ENCODE peak calls at places on chromosomes 5 and 9, in four cellular contexts. O is fibroblast of lung, M is psoas muscle, X is right lobe of liver. T is an unnamed sample. For H3K4me1 and H3K36me3, the result is how much of the 10 kb centered on the place peaks cover.

GRCh38 chr5:100858987-100859545 is 44.0 kb downstream of the ST8SIA4 start:
- DNase-seq in O (no peak), M (no peak), X (no peak), T (no peak)

GRCh38 chr5:119745976-119746375 is 116.6 kb downstream of the FAM170A start:
- DNase-seq in O (no peak), M (no peak), X (no peak), T (no peak)

GRCh38 chr5:102722930-102723329 is 32.2 kb upstream of the PAM start:
- DNase-seq in O (no peak), M (no peak), X (no peak), T (no peak)

GRCh38 chr5:159442210-159442850 is 112.0 kb upstream of the IL12B start:
- DNase-seq in O (peak), M (no peak), X (no peak), T (peak)

GRCh38 chr5:152007556-152007955 is 82.9 kb upstream of the GLRA1 start:
- DNase-seq in O (no peak), M (no peak), X (no peak), T (no peak)

GRCh38 chr5:74638776-74639537 is 1.6 kb downstream of the ENC1 start:
- DNase-seq in O (peak), M (no peak), X (no peak), T (no peak)

GRCh38 chr9:93786204-93786603 is 169.0 kb downstream of the BARX1 start:
- DNase-seq in O (no peak), M (no peak), X (no peak), T (no peak)

GRCh38 chr9:98552306-98552705 is 156.4 kb downstream of the GABBR2 start:
- DNase-seq in O (no peak), M (no peak), X (no peak), T (no peak)

GRCh38 chr5:139389701-139390638 is at the start of gene MZB1:
- DNase-seq in O (no peak), M (peak), X (no peak), T (peak)

GRCh38 chr5:92678576-92679105 is 902.4 kb downstream of the NR2F1-AS1 start:
- DNase-seq in O (peak), M (no peak), X (peak), T (no peak)

GRCh38 chr9:119005162-119005561 is 364.1 kb downstream of the BRINP1 start:
- DNase-seq in O (no peak), M (no peak), X (no peak), T (no peak)

GRCh38 chr9:82599550-82599949 is 463.4 kb downstream of the RASEF start:
- DNase-seq in O (no peak), M (no peak), X (no peak), T (no peak)

GRCh38 chr9:134163374-134164196 is 779 bp downstream of the RNU6ATAC start:
- DNase-seq in O (peak), M (peak), X (peak), T (peak)

GRCh38 chr9:91029621-91030361 is 228.2 kb downstream of the SYK start:
- DNase-seq in O (no peak), M (no peak), X (no peak), T (no peak)

GRCh38 chr9:2729003-2729402 is 11.7 kb downstream of the KCNV2 start:
- DNase-seq in O (peak), M (no peak), X (no peak), T (no peak)

GRCh38 chr5:55218966-55219365 is 8.1 kb downstream of the MCIDAS start:
- DNase-seq in O (no peak), M (no peak), X (no peak), T (peak)

GRCh38 chr9:69602768-69603167 is 69.4 kb downstream of the APBA1 start:
- DNase-seq in O (no peak), M (no peak), X (no peak), T (no peak)

GRCh38 chr9:77488439-77489126 is 159.5 kb downstream of the GNA14 start:
- DNase-seq in O (peak), M (no peak), X (no peak), T (no peak)

GRCh38 chr9:125620216-125620615 is 86.8 kb downstream of the MAPKAP1 start:
- DNase-seq in O (peak), M (no peak), X (no peak), T (no peak)

GRCh38 chr5:79567926-79568549 is 44.2 kb upstream of the TENT2 start:
- DNase-seq in O (peak), M (no peak), X (no peak), T (no peak)

GRCh38 chr5:146906803-146907202 is 28.2 kb upstream of the PPP2R2B start:
- DNase-seq in O (no peak), M (no peak), X (no peak), T (no peak)

GRCh38 chr5:59874675-59875074 is 18.9 kb downstream of the PDE4D start:
- DNase-seq in O (no peak), M (no peak), X (no peak), T (no peak)

GRCh38 chr5:56561-57290 is 35.2 kb upstream of the PLEKHG4B start:
- DNase-seq in O (peak), M (no peak), X (no peak), T (no peak)

GRCh38 chr5:140244525-140245025 is 58.3 kb downstream of the PFDN1 start:
- DNase-seq in O (peak), M (peak), X (peak), T (peak)

GRCh38 chr5:123434796-123435195 is 11.6 kb upstream of the CEP120 start:
- DNase-seq in O (no peak), M (no peak), X (no peak), T (no peak)

GRCh38 chr9:129835860-129836223 is 584 bp downstream of the USP20 start:
- DNase-seq in O (no peak), M (no peak), X (no peak), T (no peak)

GRCh38 chr9:124342402-124342945 is 72.8 kb downstream of the PSMB7 start:
- DNase-seq in O (peak), M (peak), X (peak), T (no peak)

GRCh38 chr5:96725257-96725656 is 63.1 kb downstream of the CAST start:
- DNase-seq in O (no peak), M (no peak), X (no peak), T (no peak)

GRCh38 chr5:113068559-113068958 is 92.0 kb downstream of the DCP2 start:
- DNase-seq in O (peak), M (no peak), X (no peak), T (no peak)

GRCh38 chr5:6386270-6386669 is 7.9 kb upstream of the MED10 start:
- DNase-seq in O (no peak), M (no peak), X (no peak), T (no peak)

GRCh38 chr5:180140627-180141006 is 68.4 kb downstream of the RASGEF1C start:
- DNase-seq in O (no peak), M (peak), X (no peak), T (no peak)

GRCh38 chr9:81969971-81970370 is 18.6 kb upstream of the SPATA31D1 start:
- DNase-seq in O (no peak), M (no peak), X (no peak), T (no peak)

GRCh38 chr5:141338538-141339306 is at the start of gene PCDHGA2:
- DNase-seq in O (peak), M (no peak), X (no peak), T (no peak)

GRCh38 chr5:1797855-1798254 is 1.8 kb downstream of the MRPL36 start:
- DNase-seq in O (no peak), M (no peak), X (no peak), T (no peak)
- H3K4me1 ChIP-seq in O (under half), M (under half), X (under half), T (under half)

DNA sequence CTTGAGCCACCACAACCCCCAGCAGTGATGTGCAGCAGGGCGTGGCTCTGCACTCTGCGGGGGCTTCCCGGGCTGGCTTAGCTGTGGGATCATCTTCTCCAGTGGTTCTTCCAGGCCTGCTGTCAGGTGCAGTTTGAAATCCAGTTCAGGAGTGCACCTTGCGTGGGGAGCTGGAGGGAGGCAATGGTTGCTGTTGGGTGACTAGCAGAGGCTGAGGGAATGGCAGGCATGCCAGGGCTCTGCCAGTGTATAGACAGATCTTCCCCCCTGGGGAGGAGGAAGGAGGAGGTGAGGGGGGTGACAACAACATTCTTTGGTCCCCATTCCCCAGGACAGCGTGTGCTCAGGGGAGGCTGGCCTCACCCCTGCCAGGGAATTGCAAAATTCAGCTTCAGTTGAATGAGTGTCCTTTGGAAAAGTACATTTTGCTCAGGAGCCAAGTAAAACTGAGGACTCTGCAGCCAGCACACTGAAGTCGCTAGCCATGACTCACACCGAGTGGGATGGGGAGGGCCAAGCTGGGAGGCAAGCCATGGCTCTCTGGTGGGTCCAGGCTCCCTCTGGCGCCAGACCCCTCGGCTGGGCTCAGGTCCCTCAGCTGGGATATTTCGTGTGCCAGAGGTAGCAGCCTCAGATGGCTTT is 35.0 kb downstream of the ERGIC1 start:
- DNase-seq in O (peak), M (peak), X (peak), T (peak)
- TF ChIP-seq CTCF in O (peak), M (peak), X (peak), T (no peak)

GRCh38 chr9:113176748-113177147 is 25.9 kb downstream of the SLC31A2 start:
- DNase-seq in O (no peak), M (no peak), X (no peak), T (no peak)
- H3K36me3 ChIP-seq in O (under half), M (under half), X (under half), T (under half)

GRCh38 chr5:61306531-61307195 is 25.4 kb upstream of the ZSWIM6 start:
- DNase-seq in O (peak), M (no peak), X (no peak), T (no peak)
- H3K4me1 ChIP-seq in O (under half), M (under half), X (under half), T (under half)

T was measured in mucosa of descending colon.